ENCODE peak calls at places on chromosomes 3 and 15, in four cellular contexts. K, M, G and Q are unnamed samples.

GRCh38 chr3:106699093-106699492 is 678.1 kb upstream of the CCDC54 start:
- DNase-seq in K (no peak), M (no peak), G (no peak), Q (no peak)

GRCh38 chr15:34616613-34617012 is 33.2 kb upstream of the GOLGA8B start:
- DNase-seq in K (no peak), M (no peak), G (no peak), Q (no peak)

GRCh38 chr3:57977755-57978715 is 30.2 kb upstream of the FLNB start:
- DNase-seq in K (no peak), M (no peak), G (no peak), Q (no peak)

GRCh38 chr15:101446527-101447167 is 42.9 kb downstream of the PCSK6 start:
- DNase-seq in K (no peak), M (no peak), G (no peak), Q (no peak)

GRCh38 chr15:72685925-72686794 is at the start of the genes BBS4 and HIGD2B:
- DNase-seq in K (peak), M (peak), G (peak), Q (peak)

GRCh38 chr3:114622001-114622400 is 328.2 kb downstream of the TIGIT start:
- DNase-seq in K (no peak), M (no peak), G (no peak), Q (no peak)

GRCh38 chr3:121998030-121998580 is 23.9 kb downstream of the ILDR1 start:
- DNase-seq in K (no peak), M (peak), G (no peak), Q (no peak)

GRCh38 chr3:40255532-40255931 is 54.0 kb upstream of the EIF1B start:
- DNase-seq in K (no peak), M (no peak), G (no peak), Q (no peak)

GRCh38 chr3:122687298-122687697 is 6.7 kb downstream of the PARP14 start:
- DNase-seq in K (no peak), M (no peak), G (no peak), Q (no peak)

GRCh38 chr3:24201301-24201700 is 256.2 kb downstream of the NR1D2 start:
- DNase-seq in K (no peak), M (no peak), G (no peak), Q (no peak)

GRCh38 chr3:198107840-198108734 is 148.1 kb downstream of the LMLN start:
- DNase-seq in K (no peak), M (no peak), G (no peak), Q (no peak)

GRCh38 chr3:1971780-1972179 is 126.9 kb upstream of the CNTN4 start:
- DNase-seq in K (no peak), M (no peak), G (no peak), Q (no peak)

GRCh38 chr3:136078421-136079364 is 113.2 kb downstream of the PPP2R3A start:
- DNase-seq in K (no peak), M (no peak), G (no peak), Q (no peak)

GRCh38 chr3:135503429-135504083 is 462.0 kb upstream of the PPP2R3A start:
- DNase-seq in K (peak), M (no peak), G (peak), Q (peak)

GRCh38 chr3:128483657-128484403 is 9.2 kb downstream of the GATA2 start:
- DNase-seq in K (no peak), M (no peak), G (peak), Q (no peak)

GRCh38 chr15:25859838-25860645 is 3.1 kb downstream of the ATP10A start:
- DNase-seq in K (no peak), M (no peak), G (no peak), Q (no peak)
- TF ChIP-seq POLR2AphosphoS5 in K (no peak), M (peak), G (no peak), Q (no peak)

GRCh38 chr15:57914350-57915055 is 151.0 kb downstream of the ALDH1A2 start:
- DNase-seq in K (no peak), M (no peak), G (no peak), Q (no peak)
- TF ChIP-seq POLR2AphosphoS5 in K (no peak), M (no peak), G (no peak), Q (no peak)

DNA sequence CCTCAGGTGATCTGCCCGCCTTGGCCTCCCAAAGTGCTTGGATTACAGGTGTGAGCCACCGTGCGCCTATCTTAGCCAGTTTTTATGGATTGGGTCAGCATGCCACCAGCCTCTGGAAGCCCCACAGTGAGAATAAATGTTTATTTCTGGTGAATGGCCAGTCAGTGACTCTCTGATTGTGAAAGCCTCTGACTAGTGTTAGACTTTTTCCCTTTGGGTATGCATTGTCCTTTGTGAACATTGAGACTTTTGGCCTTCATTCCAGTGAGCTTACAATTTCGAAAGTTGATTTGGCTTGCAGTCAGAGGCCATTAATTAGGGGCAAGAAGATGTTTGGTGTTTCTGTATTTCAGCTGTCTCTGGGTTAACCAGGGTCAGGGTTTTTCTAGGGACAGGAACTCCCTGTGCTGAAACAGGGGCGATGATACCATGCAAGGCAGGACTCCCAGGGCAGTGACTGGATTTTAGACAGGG is 274.5 kb upstream of the C2CD4B start:
- DNase-seq in K (no peak), M (no peak), G (no peak), Q (no peak)
- TF ChIP-seq POLR2AphosphoS5 in K (no peak), M (peak), G (no peak), Q (no peak)

GRCh38 chr3:56923546-56924224 is 121.9 kb upstream of the ARHGEF3 start:
- DNase-seq in K (no peak), M (no peak), G (no peak), Q (no peak)
- TF ChIP-seq POLR2AphosphoS5 in K (no peak), M (peak), G (no peak), Q (no peak)